ENCODE peak calls at places on chromosomes 4 and X, in seven cellular contexts. A, M, K, X, S, N and Q are unnamed samples.
A peak's percentile ranks its signal among the peaks of the same experiment; 100 is the strongest.

GRCh38 chr4:111847256-111848108 is 297.8 kb upstream of the FAM241A start:
- DNase-seq in X (no peak), A (no peak), N (no peak), S (no peak), M (no peak), K (peak; percentile 19), Q (no peak)

GRCh38 chr4:171847751-171848150 is 34.5 kb downstream of the GALNTL6 start:
- DNase-seq in A (no peak), S (no peak), X (no peak), K (no peak), N (no peak), M (no peak), Q (no peak)

GRCh38 chr4:48546336-48546735 is 56.3 kb downstream of the ZAR1 start:
- DNase-seq in X (no peak), S (peak; percentile 9), K (peak; percentile 7), M (no peak), N (no peak), A (no peak), Q (no peak)

GRCh38 chrX:82711432-82711831 is 796.7 kb upstream of the POU3F4 start:
- DNase-seq in K (no peak), X (no peak), A (no peak), N (no peak), M (no peak), S (no peak), Q (no peak)

GRCh38 chrX:1466971-1467561 is 14.4 kb upstream of the ASMTL start:
- DNase-seq in K (no peak), N (no peak), M (no peak), S (peak; percentile 56), A (no peak), X (no peak), Q (peak; percentile 38)

GRCh38 chrX:53263597-53264094 is 17.7 kb downstream of the IQSEC2 start:
- DNase-seq in N (no peak), S (no peak), K (no peak), M (no peak), A (no peak), X (no peak), Q (no peak)

GRCh38 chr4:72215198-72215597 is 183.4 kb downstream of the NPFFR2 start:
- DNase-seq in X (no peak), N (no peak), M (no peak), A (no peak), S (no peak), K (no peak), Q (no peak)

GRCh38 chr4:12729384-12729783 is 754.8 kb downstream of the RAB28 start:
- DNase-seq in A (no peak), S (no peak), M (no peak), X (no peak), K (peak; percentile 28), N (no peak), Q (no peak)

GRCh38 chr4:8724436-8725070 is 132.0 kb downstream of the CPZ start:
- DNase-seq in N (no peak), A (peak; percentile 1), X (peak; percentile 3), K (no peak), S (no peak), M (no peak), Q (peak; percentile 16)

GRCh38 chr4:80097395-80098177 is 24.6 kb upstream of the ANTXR2 start:
- DNase-seq in X (peak; percentile 30), K (no peak), N (peak; percentile 70), S (no peak), A (no peak), M (no peak), Q (no peak)

GRCh38 chrX:11540532-11541377 is 125.0 kb downstream of the ARHGAP6 start:
- DNase-seq in N (no peak), M (no peak), S (no peak), A (no peak), K (no peak), X (no peak), Q (no peak)

GRCh38 chr4:113435893-113436292 is 325.6 kb downstream of the CAMK2D start:
- DNase-seq in S (no peak), K (no peak), M (no peak), X (peak; percentile 75), A (no peak), N (peak; percentile 68), Q (no peak)

GRCh38 chrX:107731831-107732502 is 43.6 kb downstream of the TSC22D3 start:
- DNase-seq in A (peak; percentile 92), S (no peak), N (no peak), X (peak; percentile 94), M (no peak), K (peak; percentile 61), Q (peak; percentile 95)

GRCh38 chr4:101689220-101689619 is 101.3 kb upstream of the BANK1 start:
- DNase-seq in A (no peak), N (no peak), M (no peak), X (no peak), S (no peak), K (no peak), Q (no peak)

GRCh38 chrX:262391-262909 is 18.7 kb upstream of the PLCXD1 start:
- DNase-seq in N (no peak), X (no peak), A (peak; percentile 38), M (no peak), K (no peak), S (no peak), Q (peak; percentile 29)